ENCODE peak calls at places on chromosomes 5 and 9, in six cellular contexts. One of them, this sample, is unnamed.
A peak's percentile ranks its signal among the peaks of the same experiment; 100 is the strongest.

GRCh38 chr5:133316346-133317343 is 264.8 kb downstream of the HSPA4 start:
- DNase-seq in psoas muscle: no peak
- DNase-seq in CD4-positive, alpha-beta memory T cell: no peak
- DNase-seq in GM06990: no peak
- DNase-seq in CD8-positive, alpha-beta memory T cell: no peak
- DNase-seq in HFF-Myc: no peak
- DNase-seq in this sample: peak; percentile 37

GRCh38 chr5:134578578-134579283 is 53.3 kb downstream of the JADE2 start:
- DNase-seq in CD4-positive, alpha-beta memory T cell: no peak
- DNase-seq in HFF-Myc: no peak
- DNase-seq in CD8-positive, alpha-beta memory T cell: no peak
- DNase-seq in GM06990: no peak
- DNase-seq in psoas muscle: peak; percentile 53
- DNase-seq in this sample: no peak

GRCh38 chr9:130846487-130847305 is 11.6 kb downstream of the ABL1 start:
- DNase-seq in psoas muscle: peak; percentile 67
- DNase-seq in GM06990: no peak
- DNase-seq in CD4-positive, alpha-beta memory T cell: no peak
- DNase-seq in CD8-positive, alpha-beta memory T cell: no peak
- DNase-seq in HFF-Myc: no peak
- DNase-seq in this sample: no peak

GRCh38 chr5:127070243-127070642 is 3.1 kb downstream of the C5orf63 start:
- DNase-seq in psoas muscle: no peak
- DNase-seq in HFF-Myc: no peak
- DNase-seq in CD8-positive, alpha-beta memory T cell: no peak
- DNase-seq in CD4-positive, alpha-beta memory T cell: no peak
- DNase-seq in GM06990: no peak
- DNase-seq in this sample: no peak

GRCh38 chr5:142320851-142321560 is 3.8 kb downstream of the SPRY4 start:
- DNase-seq in CD4-positive, alpha-beta memory T cell: no peak
- DNase-seq in GM06990: no peak
- DNase-seq in HFF-Myc: no peak
- DNase-seq in CD8-positive, alpha-beta memory T cell: no peak
- DNase-seq in psoas muscle: no peak
- DNase-seq in this sample: peak; percentile 50

GRCh38 chr5:24681106-24681505 is 36.3 kb upstream of the CDH10 start:
- DNase-seq in psoas muscle: no peak
- DNase-seq in HFF-Myc: no peak
- DNase-seq in CD8-positive, alpha-beta memory T cell: no peak
- DNase-seq in GM06990: no peak
- DNase-seq in CD4-positive, alpha-beta memory T cell: no peak
- DNase-seq in this sample: no peak

GRCh38 chr9:35452481-35452880 is 37.4 kb upstream of the RUSC2 start:
- DNase-seq in CD4-positive, alpha-beta memory T cell: no peak
- DNase-seq in psoas muscle: no peak
- DNase-seq in GM06990: no peak
- DNase-seq in HFF-Myc: no peak
- DNase-seq in CD8-positive, alpha-beta memory T cell: no peak
- DNase-seq in this sample: peak; percentile 6

GRCh38 chr5:176697267-176697928 is 50.1 kb downstream of the TSPAN17 start:
- DNase-seq in CD8-positive, alpha-beta memory T cell: no peak
- DNase-seq in psoas muscle: no peak
- DNase-seq in GM06990: no peak
- DNase-seq in CD4-positive, alpha-beta memory T cell: no peak
- DNase-seq in HFF-Myc: no peak
- DNase-seq in this sample: no peak

GRCh38 chr9:86892576-86892975 is 54.7 kb downstream of the GAS1 start:
- DNase-seq in psoas muscle: no peak
- DNase-seq in HFF-Myc: no peak
- DNase-seq in CD8-positive, alpha-beta memory T cell: no peak
- DNase-seq in CD4-positive, alpha-beta memory T cell: no peak
- DNase-seq in GM06990: no peak
- DNase-seq in this sample: no peak

GRCh38 chr9:14910178-14910805 is at the start of gene FREM1:
- DNase-seq in CD4-positive, alpha-beta memory T cell: no peak
- DNase-seq in CD8-positive, alpha-beta memory T cell: no peak
- DNase-seq in HFF-Myc: no peak
- DNase-seq in GM06990: no peak
- DNase-seq in psoas muscle: peak; percentile 68
- DNase-seq in this sample: no peak

GRCh38 chr9:91047993-91048607 is 246.5 kb downstream of the SYK start:
- DNase-seq in HFF-Myc: no peak
- DNase-seq in psoas muscle: no peak
- DNase-seq in GM06990: no peak
- DNase-seq in CD4-positive, alpha-beta memory T cell: no peak
- DNase-seq in CD8-positive, alpha-beta memory T cell: no peak
- DNase-seq in this sample: peak; percentile 36

GRCh38 chr5:91288117-91288516 is 95.0 kb downstream of the ARRDC3 start:
- DNase-seq in CD4-positive, alpha-beta memory T cell: no peak
- DNase-seq in GM06990: no peak
- DNase-seq in CD8-positive, alpha-beta memory T cell: no peak
- DNase-seq in psoas muscle: no peak
- DNase-seq in HFF-Myc: peak; percentile 33
- DNase-seq in this sample: no peak

GRCh38 chr9:88537743-88538055 is 2.7 kb downstream of the NXNL2 start:
- DNase-seq in GM06990: no peak
- DNase-seq in psoas muscle: peak; percentile 57
- DNase-seq in CD8-positive, alpha-beta memory T cell: no peak
- DNase-seq in CD4-positive, alpha-beta memory T cell: peak; percentile 31
- DNase-seq in HFF-Myc: peak; percentile 56
- DNase-seq in this sample: peak; percentile 92

GRCh38 chr5:156456857-156457256 is 129.9 kb downstream of the SGCD start:
- DNase-seq in HFF-Myc: no peak
- DNase-seq in CD4-positive, alpha-beta memory T cell: no peak
- DNase-seq in psoas muscle: no peak
- DNase-seq in GM06990: no peak
- DNase-seq in CD8-positive, alpha-beta memory T cell: no peak
- DNase-seq in this sample: no peak

GRCh38 chr5:106020889-106021288 is 1649.8 kb downstream of the EFNA5 start:
- DNase-seq in HFF-Myc: no peak
- DNase-seq in GM06990: no peak
- DNase-seq in CD8-positive, alpha-beta memory T cell: no peak
- DNase-seq in psoas muscle: no peak
- DNase-seq in CD4-positive, alpha-beta memory T cell: no peak
- DNase-seq in this sample: no peak

GRCh38 chr5:132674671-132675506 is 1.1 kb downstream of the IL4 start:
- DNase-seq in GM06990: peak; percentile 78
- DNase-seq in psoas muscle: no peak
- DNase-seq in CD4-positive, alpha-beta memory T cell: no peak
- DNase-seq in HFF-Myc: peak; percentile 80
- DNase-seq in CD8-positive, alpha-beta memory T cell: no peak
- DNase-seq in this sample: no peak

GRCh38 chr9:135329571-135330306 is 149.8 kb upstream of the PPP1R26 start:
- DNase-seq in GM06990: no peak
- DNase-seq in CD8-positive, alpha-beta memory T cell: no peak
- DNase-seq in psoas muscle: peak; percentile 45
- DNase-seq in HFF-Myc: no peak
- DNase-seq in CD4-positive, alpha-beta memory T cell: no peak
- DNase-seq in this sample: no peak

GRCh38 chr5:150473673-150474358 is 24.3 kb upstream of the RPS14 start:
- DNase-seq in HFF-Myc: no peak
- DNase-seq in CD8-positive, alpha-beta memory T cell: no peak
- DNase-seq in GM06990: no peak
- DNase-seq in psoas muscle: no peak
- DNase-seq in CD4-positive, alpha-beta memory T cell: no peak
- DNase-seq in this sample: no peak

GRCh38 chr9:97873877-97874276 is 20.9 kb downstream of the FOXE1 start:
- DNase-seq in CD4-positive, alpha-beta memory T cell: no peak
- DNase-seq in CD8-positive, alpha-beta memory T cell: no peak
- DNase-seq in psoas muscle: no peak
- DNase-seq in GM06990: no peak
- DNase-seq in HFF-Myc: no peak
- DNase-seq in this sample: no peak

GRCh38 chr5:157599565-157599964 is 24.0 kb upstream of the ADAM19 start:
- DNase-seq in CD8-positive, alpha-beta memory T cell: no peak
- DNase-seq in CD4-positive, alpha-beta memory T cell: no peak
- DNase-seq in psoas muscle: no peak
- DNase-seq in GM06990: no peak
- DNase-seq in HFF-Myc: no peak
- DNase-seq in this sample: no peak

GRCh38 chr5:97628011-97628410 is 445.0 kb upstream of the RIOK2 start:
- DNase-seq in CD8-positive, alpha-beta memory T cell: no peak
- DNase-seq in GM06990: no peak
- DNase-seq in HFF-Myc: no peak
- DNase-seq in psoas muscle: no peak
- DNase-seq in CD4-positive, alpha-beta memory T cell: no peak
- DNase-seq in this sample: no peak

GRCh38 chr5:135993248-135993893 is 35.4 kb upstream of the TGFBI start:
- DNase-seq in HFF-Myc: no peak
- DNase-seq in psoas muscle: no peak
- DNase-seq in CD8-positive, alpha-beta memory T cell: no peak
- DNase-seq in GM06990: no peak
- DNase-seq in CD4-positive, alpha-beta memory T cell: no peak
- DNase-seq in this sample: no peak
- H3K4me3 ChIP-seq in HFF-Myc: no peak overlapping the region
- H3K4me3 ChIP-seq in psoas muscle: no peak overlapping the region
- H3K4me3 ChIP-seq in CD8-positive, alpha-beta memory T cell: no peak overlapping the region
- H3K4me3 ChIP-seq in GM06990: no peak overlapping the region
- H3K4me3 ChIP-seq in CD4-positive, alpha-beta memory T cell: no peak overlapping the region
- H3K4me3 ChIP-seq in this sample: no peak overlapping the region

DNA sequence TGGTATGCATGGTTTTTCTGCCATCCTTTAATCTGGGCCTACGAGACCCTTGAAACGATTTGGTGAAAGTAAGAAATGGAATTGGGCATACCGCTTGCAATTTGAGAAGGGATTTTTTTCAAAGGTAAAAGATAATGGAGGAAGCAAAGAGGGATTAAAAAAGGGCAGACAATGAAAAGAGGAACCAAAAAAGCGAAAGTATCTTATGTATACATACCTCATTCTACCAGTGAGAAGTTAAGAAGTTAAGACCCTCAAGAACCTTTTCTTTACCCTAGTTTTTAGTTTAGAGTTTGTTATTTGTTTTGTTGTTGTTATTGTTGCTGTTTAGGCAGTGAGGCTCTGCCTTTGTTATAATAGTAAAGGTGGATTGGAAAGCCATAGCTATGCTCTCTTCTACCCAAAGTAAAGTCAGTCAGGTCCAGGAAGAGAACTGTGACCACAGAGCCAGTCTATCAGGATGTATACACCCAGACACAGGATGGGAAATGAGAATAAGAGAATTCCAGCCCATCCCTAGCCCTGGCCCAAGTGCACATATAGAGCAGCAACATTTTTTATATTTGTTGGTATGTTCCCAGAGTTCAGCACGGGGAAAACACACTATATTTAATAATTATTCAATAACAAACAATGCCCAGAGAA is 166.6 kb downstream of the RFX3 start:
- DNase-seq in CD8-positive, alpha-beta memory T cell: no peak
- DNase-seq in psoas muscle: no peak
- DNase-seq in CD4-positive, alpha-beta memory T cell: no peak
- DNase-seq in GM06990: no peak
- DNase-seq in HFF-Myc: no peak
- DNase-seq in this sample: no peak
- H3K4me3 ChIP-seq in CD8-positive, alpha-beta memory T cell: no peak overlapping the region
- H3K4me3 ChIP-seq in psoas muscle: no peak overlapping the region
- H3K4me3 ChIP-seq in CD4-positive, alpha-beta memory T cell: no peak overlapping the region
- H3K4me3 ChIP-seq in GM06990: no peak overlapping the region
- H3K4me3 ChIP-seq in HFF-Myc: no peak overlapping the region
- H3K4me3 ChIP-seq in this sample: no peak overlapping the region

GRCh38 chr5:17221843-17222614 is 4.6 kb downstream of the BASP1 start:
- DNase-seq in CD8-positive, alpha-beta memory T cell: no peak
- DNase-seq in psoas muscle: no peak
- DNase-seq in GM06990: no peak
- DNase-seq in HFF-Myc: no peak
- DNase-seq in CD4-positive, alpha-beta memory T cell: no peak
- DNase-seq in this sample: no peak

GRCh38 chr5:17222679-17223078 is 5.2 kb downstream of the BASP1 start:
- DNase-seq in psoas muscle: no peak
- DNase-seq in CD4-positive, alpha-beta memory T cell: no peak
- DNase-seq in CD8-positive, alpha-beta memory T cell: no peak
- DNase-seq in GM06990: no peak
- DNase-seq in HFF-Myc: no peak
- DNase-seq in this sample: no peak

GRCh38 chr5:17224858-17225436 is 7.5 kb downstream of the BASP1 start:
- DNase-seq in CD8-positive, alpha-beta memory T cell: no peak
- DNase-seq in GM06990: peak; percentile 39
- DNase-seq in psoas muscle: no peak
- DNase-seq in HFF-Myc: no peak
- DNase-seq in CD4-positive, alpha-beta memory T cell: no peak
- DNase-seq in this sample: no peak

GRCh38 chr5:17225551-17225950 is 8.1 kb downstream of the BASP1 start:
- DNase-seq in CD8-positive, alpha-beta memory T cell: no peak
- DNase-seq in psoas muscle: no peak
- DNase-seq in CD4-positive, alpha-beta memory T cell: no peak
- DNase-seq in HFF-Myc: no peak
- DNase-seq in GM06990: no peak
- DNase-seq in this sample: no peak

DNA sequence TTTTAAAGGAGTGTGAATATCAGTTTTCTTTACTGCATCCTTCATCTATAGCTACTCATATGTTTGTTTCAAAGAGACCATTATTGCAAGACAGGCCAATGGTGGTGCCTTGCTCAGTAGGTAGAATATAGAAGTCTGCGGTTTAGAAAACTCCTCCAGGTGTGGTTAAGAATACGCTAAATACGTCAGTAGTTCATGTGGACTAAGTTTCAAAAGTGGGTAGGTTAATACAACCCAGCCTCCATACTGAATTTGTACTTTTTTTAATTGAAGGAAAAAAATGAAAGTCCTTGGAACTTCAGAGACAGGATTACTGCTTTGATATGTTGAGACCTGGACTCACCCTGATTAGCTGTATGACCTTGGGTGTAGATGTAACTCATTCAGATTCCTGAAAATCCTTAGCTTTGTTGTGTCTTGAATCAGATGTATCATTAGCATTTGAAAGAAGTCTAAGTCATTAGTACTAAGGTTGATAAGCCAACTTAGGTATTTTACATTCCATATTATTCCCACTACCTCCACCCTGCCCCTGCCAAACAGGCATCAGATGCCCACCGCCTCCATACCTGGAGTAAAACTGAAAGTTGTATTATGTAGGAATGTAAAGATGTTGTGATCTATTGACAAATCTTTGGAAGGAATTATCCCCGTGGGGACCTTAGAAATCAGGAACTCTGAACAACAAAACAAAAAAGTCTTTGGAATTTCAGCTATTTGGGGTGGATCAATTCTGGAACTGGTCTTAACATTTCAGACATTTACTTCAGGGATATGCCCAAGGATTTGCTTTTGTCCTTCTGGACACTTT is 6.1 kb downstream of the BASP1 start:
- DNase-seq in HFF-Myc: no peak
- DNase-seq in CD4-positive, alpha-beta memory T cell: no peak
- DNase-seq in GM06990: peak; percentile 24
- DNase-seq in CD8-positive, alpha-beta memory T cell: no peak
- DNase-seq in psoas muscle: no peak
- DNase-seq in this sample: no peak
- H3K4me3 ChIP-seq in HFF-Myc: no peak overlapping the region
- H3K4me3 ChIP-seq in CD4-positive, alpha-beta memory T cell: no peak overlapping the region
- H3K4me3 ChIP-seq in GM06990: no peak overlapping the region
- H3K4me3 ChIP-seq in CD8-positive, alpha-beta memory T cell: no peak overlapping the region
- H3K4me3 ChIP-seq in psoas muscle: no peak overlapping the region
- H3K4me3 ChIP-seq in this sample: no peak overlapping the region

GRCh38 chr5:39498247-39498952 is 73.6 kb upstream of the DAB2 start:
- DNase-seq in CD4-positive, alpha-beta memory T cell: no peak
- DNase-seq in GM06990: no peak
- DNase-seq in HFF-Myc: no peak
- DNase-seq in CD8-positive, alpha-beta memory T cell: no peak
- DNase-seq in psoas muscle: no peak
- DNase-seq in this sample: no peak
- H3K4me3 ChIP-seq in CD4-positive, alpha-beta memory T cell: no peak overlapping the region
- H3K4me3 ChIP-seq in GM06990: no peak overlapping the region
- H3K4me3 ChIP-seq in HFF-Myc: no peak overlapping the region
- H3K4me3 ChIP-seq in CD8-positive, alpha-beta memory T cell: no peak overlapping the region
- H3K4me3 ChIP-seq in psoas muscle: no peak overlapping the region
- H3K4me3 ChIP-seq in this sample: no peak overlapping the region

This sample was measured in Jurkat, Clone E6-1.